ENCODE peak calls at places on chromosomes 1 and 21, in nine cellular contexts. One of them, this sample, is unnamed.

GRCh38 chr1:86150553-86151055 is 6.0 kb downstream of the COL24A1 start:
- DNase-seq in IMR-90: peak
- DNase-seq in AG04450: no peak
- DNase-seq in upper lobe of left lung: no peak
- DNase-seq in A549: no peak
- DNase-seq in fibroblast of mammary gland: peak
- DNase-seq in epithelial cell of esophagus: peak
- DNase-seq in dorsolateral prefrontal cortex: no peak
- DNase-seq in left ventricle myocardium inferior: no peak
- DNase-seq in this sample: no peak

GRCh38 chr21:42343963-42344510 is 6.8 kb downstream of the TFF2 start:
- DNase-seq in IMR-90: no peak
- DNase-seq in AG04450: no peak
- DNase-seq in upper lobe of left lung: no peak
- DNase-seq in A549: no peak
- DNase-seq in fibroblast of mammary gland: no peak
- DNase-seq in epithelial cell of esophagus: no peak
- DNase-seq in dorsolateral prefrontal cortex: no peak
- DNase-seq in left ventricle myocardium inferior: no peak
- DNase-seq in this sample: no peak

GRCh38 chr1:113975211-113975895 is 3.9 kb upstream of the OLFML3 start:
- DNase-seq in IMR-90: peak
- DNase-seq in AG04450: no peak
- DNase-seq in upper lobe of left lung: no peak
- DNase-seq in A549: no peak
- DNase-seq in fibroblast of mammary gland: no peak
- DNase-seq in epithelial cell of esophagus: no peak
- DNase-seq in dorsolateral prefrontal cortex: no peak
- DNase-seq in left ventricle myocardium inferior: no peak
- DNase-seq in this sample: no peak

GRCh38 chr1:5598824-5599395 is 393.3 kb downstream of the NPHP4 start:
- DNase-seq in IMR-90: no peak
- DNase-seq in AG04450: no peak
- DNase-seq in upper lobe of left lung: no peak
- DNase-seq in A549: no peak
- DNase-seq in fibroblast of mammary gland: no peak
- DNase-seq in epithelial cell of esophagus: no peak
- DNase-seq in dorsolateral prefrontal cortex: no peak
- DNase-seq in left ventricle myocardium inferior: no peak
- DNase-seq in this sample: no peak

GRCh38 chr1:168709407-168709891 is 19.6 kb downstream of the DPT start:
- DNase-seq in IMR-90: peak
- DNase-seq in AG04450: no peak
- DNase-seq in upper lobe of left lung: no peak
- DNase-seq in A549: peak
- DNase-seq in fibroblast of mammary gland: peak
- DNase-seq in epithelial cell of esophagus: peak
- DNase-seq in dorsolateral prefrontal cortex: no peak
- DNase-seq in left ventricle myocardium inferior: no peak
- DNase-seq in this sample: no peak

GRCh38 chr1:221741364-221741970 is 422 bp downstream of the DUSP10 start:
- DNase-seq in IMR-90: peak
- DNase-seq in AG04450: no peak
- DNase-seq in upper lobe of left lung: peak
- DNase-seq in A549: peak
- DNase-seq in fibroblast of mammary gland: no peak
- DNase-seq in epithelial cell of esophagus: no peak
- DNase-seq in dorsolateral prefrontal cortex: no peak
- DNase-seq in left ventricle myocardium inferior: no peak
- DNase-seq in this sample: no peak

GRCh38 chr1:10863916-10864315 is 67.5 kb upstream of the CASZ1 start:
- DNase-seq in IMR-90: no peak
- DNase-seq in AG04450: no peak
- DNase-seq in upper lobe of left lung: no peak
- DNase-seq in A549: no peak
- DNase-seq in fibroblast of mammary gland: no peak
- DNase-seq in epithelial cell of esophagus: no peak
- DNase-seq in dorsolateral prefrontal cortex: no peak
- DNase-seq in left ventricle myocardium inferior: no peak
- DNase-seq in this sample: no peak

GRCh38 chr1:151047925-151048644 is 534 bp downstream of the C1orf56 start:
- DNase-seq in IMR-90: peak
- DNase-seq in AG04450: no peak
- DNase-seq in upper lobe of left lung: peak
- DNase-seq in A549: peak
- DNase-seq in fibroblast of mammary gland: peak
- DNase-seq in epithelial cell of esophagus: peak
- DNase-seq in dorsolateral prefrontal cortex: peak
- DNase-seq in left ventricle myocardium inferior: peak
- DNase-seq in this sample: peak

GRCh38 chr1:53348491-53349368 is 20.9 kb upstream of the LRP8 start:
- DNase-seq in IMR-90: no peak
- DNase-seq in AG04450: no peak
- DNase-seq in upper lobe of left lung: peak
- DNase-seq in A549: no peak
- DNase-seq in fibroblast of mammary gland: no peak
- DNase-seq in epithelial cell of esophagus: no peak
- DNase-seq in dorsolateral prefrontal cortex: no peak
- DNase-seq in left ventricle myocardium inferior: no peak
- DNase-seq in this sample: peak

GRCh38 chr1:184191181-184191601 is 139.7 kb downstream of the TSEN15 start:
- DNase-seq in IMR-90: peak
- DNase-seq in AG04450: peak
- DNase-seq in upper lobe of left lung: no peak
- DNase-seq in A549: no peak
- DNase-seq in fibroblast of mammary gland: peak
- DNase-seq in epithelial cell of esophagus: no peak
- DNase-seq in dorsolateral prefrontal cortex: peak
- DNase-seq in left ventricle myocardium inferior: peak
- DNase-seq in this sample: no peak

GRCh38 chr1:9716404-9717192 is 65.1 kb downstream of the PIK3CD start:
- DNase-seq in IMR-90: no peak
- DNase-seq in AG04450: no peak
- DNase-seq in upper lobe of left lung: no peak
- DNase-seq in A549: no peak
- DNase-seq in fibroblast of mammary gland: no peak
- DNase-seq in epithelial cell of esophagus: no peak
- DNase-seq in dorsolateral prefrontal cortex: no peak
- DNase-seq in left ventricle myocardium inferior: no peak
- DNase-seq in this sample: no peak

GRCh38 chr1:90707363-90707710 is 9.8 kb downstream of the BARHL2 start:
- DNase-seq in IMR-90: peak
- DNase-seq in AG04450: no peak
- DNase-seq in upper lobe of left lung: peak
- DNase-seq in A549: peak
- DNase-seq in fibroblast of mammary gland: peak
- DNase-seq in epithelial cell of esophagus: peak
- DNase-seq in dorsolateral prefrontal cortex: no peak
- DNase-seq in left ventricle myocardium inferior: no peak
- DNase-seq in this sample: peak

GRCh38 chr1:59678809-59679228 is 135.9 kb upstream of the HOOK1 start:
- DNase-seq in IMR-90: peak
- DNase-seq in AG04450: peak
- DNase-seq in upper lobe of left lung: peak
- DNase-seq in A549: no peak
- DNase-seq in fibroblast of mammary gland: peak
- DNase-seq in epithelial cell of esophagus: peak
- DNase-seq in dorsolateral prefrontal cortex: no peak
- DNase-seq in left ventricle myocardium inferior: no peak
- DNase-seq in this sample: no peak

DNA sequence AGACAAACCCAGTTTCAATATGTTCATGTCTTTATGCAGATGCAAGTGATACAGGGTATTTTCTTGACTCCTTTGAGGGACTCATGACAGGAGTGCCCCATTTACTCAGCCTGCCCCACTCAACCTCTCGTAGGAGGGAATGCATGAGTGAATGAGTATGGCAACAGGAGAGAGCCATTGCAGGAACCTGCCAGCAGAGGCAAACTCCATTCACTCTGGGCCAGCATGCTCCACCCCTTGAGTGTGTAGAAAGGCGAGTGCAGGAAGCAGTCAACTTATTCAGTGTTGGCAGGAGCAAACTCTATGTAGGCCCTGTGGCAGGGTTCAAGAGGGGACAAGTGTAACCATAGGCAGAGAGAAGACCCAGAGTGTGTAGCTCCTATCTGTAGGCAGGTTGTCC is 1526.3 kb downstream of the PLA2G4A start:
- DNase-seq in IMR-90: no peak
- DNase-seq in AG04450: no peak
- DNase-seq in upper lobe of left lung: no peak
- DNase-seq in A549: no peak
- DNase-seq in fibroblast of mammary gland: no peak
- DNase-seq in epithelial cell of esophagus: no peak
- DNase-seq in dorsolateral prefrontal cortex: no peak
- DNase-seq in left ventricle myocardium inferior: no peak
- DNase-seq in this sample: no peak
- TF ChIP-seq CTCF in IMR-90: no peak
- TF ChIP-seq CTCF in AG04450: no peak
- TF ChIP-seq CTCF in upper lobe of left lung: no peak
- TF ChIP-seq CTCF in A549: no peak
- TF ChIP-seq CTCF in fibroblast of mammary gland: no peak
- TF ChIP-seq CTCF in epithelial cell of esophagus: no peak
- TF ChIP-seq CTCF in dorsolateral prefrontal cortex: no peak
- TF ChIP-seq CTCF in left ventricle myocardium inferior: no peak
- TF ChIP-seq CTCF in this sample: no peak

DNA sequence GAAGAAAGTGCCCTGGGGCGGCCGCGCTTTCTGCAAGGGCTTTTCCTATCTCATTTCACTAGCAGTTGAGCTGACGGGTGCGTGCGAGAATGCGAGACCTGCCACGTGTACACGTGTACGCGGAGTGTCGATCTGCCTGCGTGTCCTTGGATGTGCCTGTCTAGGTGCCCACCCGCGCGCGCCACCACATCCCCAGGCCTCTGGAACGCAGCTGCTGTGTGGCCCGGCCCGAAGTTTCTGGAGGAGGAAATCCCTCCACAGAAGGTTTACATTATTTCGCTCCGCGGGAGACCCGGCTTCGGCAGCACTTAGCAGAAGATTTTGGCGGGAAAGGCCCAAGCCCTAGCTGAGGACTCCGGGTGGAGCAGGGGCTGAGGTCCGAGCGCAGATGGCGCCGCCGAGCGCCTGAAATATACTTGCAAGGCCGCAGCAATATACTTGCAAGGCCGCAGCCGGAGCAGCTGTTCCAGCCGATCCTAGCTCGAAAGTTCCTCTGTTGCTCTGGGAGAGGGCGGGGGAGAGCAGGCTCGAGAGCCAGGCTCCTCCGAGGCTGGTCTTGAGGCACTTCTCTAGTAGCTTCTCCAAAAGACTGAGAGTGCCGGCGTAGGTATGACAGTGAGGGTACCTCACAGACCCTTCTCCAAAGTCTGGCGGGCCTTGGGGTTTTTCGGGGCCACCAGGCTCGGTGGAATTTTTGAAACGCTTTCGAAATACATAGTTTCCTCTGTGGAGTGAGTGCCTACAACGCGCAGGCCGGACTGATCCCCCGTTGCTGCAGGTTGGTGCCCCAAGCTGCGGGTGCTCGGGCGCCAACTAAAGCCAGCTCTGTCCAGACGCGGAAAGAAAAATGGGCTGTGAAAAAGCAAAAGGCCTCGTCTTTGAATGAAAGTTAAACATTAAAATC is 3.8 kb downstream of the TBX15 start:
- DNase-seq in IMR-90: peak
- DNase-seq in AG04450: no peak
- DNase-seq in upper lobe of left lung: no peak
- DNase-seq in A549: no peak
- DNase-seq in fibroblast of mammary gland: peak
- DNase-seq in epithelial cell of esophagus: no peak
- DNase-seq in dorsolateral prefrontal cortex: no peak
- DNase-seq in left ventricle myocardium inferior: no peak
- DNase-seq in this sample: no peak
- TF ChIP-seq CTCF in IMR-90: no peak
- TF ChIP-seq CTCF in AG04450: no peak
- TF ChIP-seq CTCF in upper lobe of left lung: no peak
- TF ChIP-seq CTCF in A549: no peak
- TF ChIP-seq CTCF in fibroblast of mammary gland: no peak
- TF ChIP-seq CTCF in epithelial cell of esophagus: no peak
- TF ChIP-seq CTCF in dorsolateral prefrontal cortex: no peak
- TF ChIP-seq CTCF in left ventricle myocardium inferior: no peak
- TF ChIP-seq CTCF in this sample: no peak

DNA sequence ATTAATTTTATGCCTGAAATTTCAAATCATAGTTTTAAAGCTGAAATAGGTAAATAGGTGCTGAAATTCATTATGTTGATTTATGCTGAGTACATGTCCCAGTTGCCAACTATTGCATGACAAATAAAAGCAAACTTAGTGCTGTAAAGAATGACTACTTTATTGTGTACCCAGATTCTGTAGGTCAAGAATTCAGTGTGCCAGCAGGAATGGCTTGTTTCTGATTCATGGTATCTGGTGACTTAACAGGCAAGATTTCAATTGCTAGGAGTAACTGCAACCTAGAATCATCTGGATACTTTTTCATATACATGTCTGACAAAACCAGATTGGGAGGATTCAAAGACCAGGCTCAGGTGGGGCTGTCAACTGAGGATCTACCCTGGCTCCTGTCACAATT is 678.4 kb upstream of the ADAMTS5 start:
- DNase-seq in IMR-90: peak
- DNase-seq in AG04450: no peak
- DNase-seq in upper lobe of left lung: no peak
- DNase-seq in A549: no peak
- DNase-seq in fibroblast of mammary gland: peak
- DNase-seq in epithelial cell of esophagus: peak
- DNase-seq in dorsolateral prefrontal cortex: no peak
- DNase-seq in left ventricle myocardium inferior: no peak
- DNase-seq in this sample: no peak
- TF ChIP-seq CTCF in IMR-90: no peak
- TF ChIP-seq CTCF in AG04450: no peak
- TF ChIP-seq CTCF in upper lobe of left lung: no peak
- TF ChIP-seq CTCF in A549: no peak
- TF ChIP-seq CTCF in fibroblast of mammary gland: no peak
- TF ChIP-seq CTCF in epithelial cell of esophagus: no peak
- TF ChIP-seq CTCF in dorsolateral prefrontal cortex: no peak
- TF ChIP-seq CTCF in left ventricle myocardium inferior: no peak
- TF ChIP-seq CTCF in this sample: no peak

GRCh38 chr1:164614316-164614715 is 55.3 kb downstream of the PBX1 start:
- DNase-seq in IMR-90: no peak
- DNase-seq in AG04450: no peak
- DNase-seq in upper lobe of left lung: no peak
- DNase-seq in A549: no peak
- DNase-seq in fibroblast of mammary gland: no peak
- DNase-seq in epithelial cell of esophagus: no peak
- DNase-seq in dorsolateral prefrontal cortex: no peak
- DNase-seq in left ventricle myocardium inferior: no peak
- DNase-seq in this sample: no peak
- TF ChIP-seq CTCF in IMR-90: no peak
- TF ChIP-seq CTCF in AG04450: no peak
- TF ChIP-seq CTCF in upper lobe of left lung: no peak
- TF ChIP-seq CTCF in A549: no peak
- TF ChIP-seq CTCF in fibroblast of mammary gland: no peak
- TF ChIP-seq CTCF in epithelial cell of esophagus: no peak
- TF ChIP-seq CTCF in dorsolateral prefrontal cortex: no peak
- TF ChIP-seq CTCF in left ventricle myocardium inferior: no peak
- TF ChIP-seq CTCF in this sample: no peak